ENCODE peak calls at places on chromosomes 11 and 22, in five cellular contexts. One of them, this sample, is unnamed.

GRCh38 chr11:20131744-20132666 is 28.3 kb downstream of the DBX1 start:
- DNase-seq in activated CD8-positive, alpha-beta memory T cell treated with anti-CD3 and anti-CD28 coated beads, Interleukin-2, amount 50 U/mL, for 48 hours: peak; percentile 71
- DNase-seq in thyroid gland: peak; percentile 66
- DNase-seq in hepatic stellate cell: peak; percentile 51
- DNase-seq in HFF-Myc: no peak
- DNase-seq in this sample: no peak

GRCh38 chr11:2864890-2865289 is 20.7 kb downstream of the CDKN1C start:
- DNase-seq in HFF-Myc: no peak
- DNase-seq in hepatic stellate cell: no peak
- DNase-seq in thyroid gland: no peak
- DNase-seq in activated CD8-positive, alpha-beta memory T cell treated with anti-CD3 and anti-CD28 coated beads, Interleukin-2, amount 50 U/mL, for 48 hours: no peak
- DNase-seq in this sample: no peak

GRCh38 chr11:88507771-88508557 is 170.4 kb upstream of the CTSC start:
- DNase-seq in hepatic stellate cell: no peak
- DNase-seq in thyroid gland: no peak
- DNase-seq in activated CD8-positive, alpha-beta memory T cell treated with anti-CD3 and anti-CD28 coated beads, Interleukin-2, amount 50 U/mL, for 48 hours: no peak
- DNase-seq in HFF-Myc: no peak
- DNase-seq in this sample: no peak

GRCh38 chr11:34668583-34669053 is 47.7 kb downstream of the EHF start:
- DNase-seq in activated CD8-positive, alpha-beta memory T cell treated with anti-CD3 and anti-CD28 coated beads, Interleukin-2, amount 50 U/mL, for 48 hours: no peak
- DNase-seq in hepatic stellate cell: no peak
- DNase-seq in thyroid gland: no peak
- DNase-seq in HFF-Myc: no peak
- DNase-seq in this sample: no peak

GRCh38 chr22:46346680-46347405 is 11.3 kb downstream of the TRMU start:
- DNase-seq in HFF-Myc: no peak
- DNase-seq in activated CD8-positive, alpha-beta memory T cell treated with anti-CD3 and anti-CD28 coated beads, Interleukin-2, amount 50 U/mL, for 48 hours: no peak
- DNase-seq in thyroid gland: no peak
- DNase-seq in hepatic stellate cell: no peak
- DNase-seq in this sample: no peak

GRCh38 chr11:70675697-70676374 is 277.5 kb downstream of the CTTN start:
- DNase-seq in activated CD8-positive, alpha-beta memory T cell treated with anti-CD3 and anti-CD28 coated beads, Interleukin-2, amount 50 U/mL, for 48 hours: no peak
- DNase-seq in HFF-Myc: no peak
- DNase-seq in thyroid gland: no peak
- DNase-seq in hepatic stellate cell: peak; percentile 36
- DNase-seq in this sample: no peak

GRCh38 chr22:37354271-37355069 is 72.2 kb downstream of the CYTH4 start:
- DNase-seq in hepatic stellate cell: no peak
- DNase-seq in thyroid gland: no peak
- DNase-seq in activated CD8-positive, alpha-beta memory T cell treated with anti-CD3 and anti-CD28 coated beads, Interleukin-2, amount 50 U/mL, for 48 hours: no peak
- DNase-seq in HFF-Myc: no peak
- DNase-seq in this sample: no peak

GRCh38 chr11:79139900-79140299 is 300.9 kb downstream of the TENM4 start:
- DNase-seq in hepatic stellate cell: no peak
- DNase-seq in HFF-Myc: no peak
- DNase-seq in activated CD8-positive, alpha-beta memory T cell treated with anti-CD3 and anti-CD28 coated beads, Interleukin-2, amount 50 U/mL, for 48 hours: no peak
- DNase-seq in thyroid gland: no peak
- DNase-seq in this sample: no peak

GRCh38 chr11:110076388-110076965 is 16.7 kb upstream of the ZC3H12C start:
- DNase-seq in activated CD8-positive, alpha-beta memory T cell treated with anti-CD3 and anti-CD28 coated beads, Interleukin-2, amount 50 U/mL, for 48 hours: no peak
- DNase-seq in thyroid gland: no peak
- DNase-seq in hepatic stellate cell: no peak
- DNase-seq in HFF-Myc: no peak
- DNase-seq in this sample: no peak

GRCh38 chr11:45320366-45320765 is 34.2 kb upstream of the SYT13 start:
- DNase-seq in hepatic stellate cell: no peak
- DNase-seq in HFF-Myc: no peak
- DNase-seq in thyroid gland: no peak
- DNase-seq in activated CD8-positive, alpha-beta memory T cell treated with anti-CD3 and anti-CD28 coated beads, Interleukin-2, amount 50 U/mL, for 48 hours: no peak
- DNase-seq in this sample: no peak

GRCh38 chr11:843818-844692 is 1.4 kb downstream of the TSPAN4 start:
- DNase-seq in hepatic stellate cell: peak; percentile 97
- DNase-seq in thyroid gland: peak; percentile 96
- DNase-seq in HFF-Myc: peak; percentile 91
- DNase-seq in activated CD8-positive, alpha-beta memory T cell treated with anti-CD3 and anti-CD28 coated beads, Interleukin-2, amount 50 U/mL, for 48 hours: peak; percentile 64
- DNase-seq in this sample: peak; percentile 77

GRCh38 chr11:56271092-56271491 is 2.9 kb upstream of the OR5T1 start:
- DNase-seq in thyroid gland: no peak
- DNase-seq in HFF-Myc: no peak
- DNase-seq in activated CD8-positive, alpha-beta memory T cell treated with anti-CD3 and anti-CD28 coated beads, Interleukin-2, amount 50 U/mL, for 48 hours: no peak
- DNase-seq in hepatic stellate cell: no peak
- DNase-seq in this sample: no peak

GRCh38 chr22:21448627-21449416 is 18.4 kb upstream of the TMEM191C start:
- DNase-seq in hepatic stellate cell: no peak
- DNase-seq in thyroid gland: peak; percentile 76
- DNase-seq in activated CD8-positive, alpha-beta memory T cell treated with anti-CD3 and anti-CD28 coated beads, Interleukin-2, amount 50 U/mL, for 48 hours: peak; percentile 25
- DNase-seq in HFF-Myc: no peak
- DNase-seq in this sample: no peak

GRCh38 chr11:127157225-127157624 is 156.7 kb upstream of the KIRREL3 start:
- DNase-seq in thyroid gland: no peak
- DNase-seq in hepatic stellate cell: no peak
- DNase-seq in HFF-Myc: no peak
- DNase-seq in activated CD8-positive, alpha-beta memory T cell treated with anti-CD3 and anti-CD28 coated beads, Interleukin-2, amount 50 U/mL, for 48 hours: no peak
- DNase-seq in this sample: no peak

GRCh38 chr11:1563149-1563638 is 8.9 kb downstream of the DUSP8 start:
- DNase-seq in activated CD8-positive, alpha-beta memory T cell treated with anti-CD3 and anti-CD28 coated beads, Interleukin-2, amount 50 U/mL, for 48 hours: no peak
- DNase-seq in hepatic stellate cell: no peak
- DNase-seq in thyroid gland: no peak
- DNase-seq in HFF-Myc: no peak
- DNase-seq in this sample: no peak

GRCh38 chr11:13260963-13261599 is 16.5 kb upstream of the BMAL1 start:
- DNase-seq in thyroid gland: peak; percentile 6
- DNase-seq in activated CD8-positive, alpha-beta memory T cell treated with anti-CD3 and anti-CD28 coated beads, Interleukin-2, amount 50 U/mL, for 48 hours: no peak
- DNase-seq in HFF-Myc: no peak
- DNase-seq in hepatic stellate cell: no peak
- DNase-seq in this sample: no peak

GRCh38 chr22:20533095-20533878 is 25.9 kb downstream of the MED15 start:
- DNase-seq in hepatic stellate cell: no peak
- DNase-seq in HFF-Myc: no peak
- DNase-seq in thyroid gland: no peak
- DNase-seq in activated CD8-positive, alpha-beta memory T cell treated with anti-CD3 and anti-CD28 coated beads, Interleukin-2, amount 50 U/mL, for 48 hours: no peak
- DNase-seq in this sample: no peak

GRCh38 chr22:19411690-19412045 is 19.9 kb downstream of the HIRA start:
- DNase-seq in activated CD8-positive, alpha-beta memory T cell treated with anti-CD3 and anti-CD28 coated beads, Interleukin-2, amount 50 U/mL, for 48 hours: no peak
- DNase-seq in thyroid gland: peak; percentile 83
- DNase-seq in hepatic stellate cell: no peak
- DNase-seq in HFF-Myc: no peak
- DNase-seq in this sample: no peak

GRCh38 chr11:119804698-119805097 is 75.7 kb upstream of the NECTIN1 start:
- DNase-seq in hepatic stellate cell: no peak
- DNase-seq in thyroid gland: no peak
- DNase-seq in HFF-Myc: no peak
- DNase-seq in activated CD8-positive, alpha-beta memory T cell treated with anti-CD3 and anti-CD28 coated beads, Interleukin-2, amount 50 U/mL, for 48 hours: no peak
- DNase-seq in this sample: no peak

GRCh38 chr11:119426142-119426541 is 3.2 kb upstream of the THY1 start:
- DNase-seq in HFF-Myc: no peak
- DNase-seq in activated CD8-positive, alpha-beta memory T cell treated with anti-CD3 and anti-CD28 coated beads, Interleukin-2, amount 50 U/mL, for 48 hours: no peak
- DNase-seq in hepatic stellate cell: no peak
- DNase-seq in thyroid gland: no peak
- DNase-seq in this sample: no peak

GRCh38 chr11:72787262-72788104 is 6.4 kb downstream of the STARD10 start:
- DNase-seq in activated CD8-positive, alpha-beta memory T cell treated with anti-CD3 and anti-CD28 coated beads, Interleukin-2, amount 50 U/mL, for 48 hours: no peak
- DNase-seq in HFF-Myc: no peak
- DNase-seq in hepatic stellate cell: no peak
- DNase-seq in thyroid gland: peak; percentile 69
- DNase-seq in this sample: no peak

GRCh38 chr11:81420668-81421550 is 1312.8 kb downstream of the FAM181B start:
- DNase-seq in activated CD8-positive, alpha-beta memory T cell treated with anti-CD3 and anti-CD28 coated beads, Interleukin-2, amount 50 U/mL, for 48 hours: no peak
- DNase-seq in thyroid gland: no peak
- DNase-seq in hepatic stellate cell: no peak
- DNase-seq in HFF-Myc: no peak
- DNase-seq in this sample: no peak

GRCh38 chr11:46375392-46376101 is 5.9 kb upstream of the MDK start:
- DNase-seq in activated CD8-positive, alpha-beta memory T cell treated with anti-CD3 and anti-CD28 coated beads, Interleukin-2, amount 50 U/mL, for 48 hours: no peak
- DNase-seq in HFF-Myc: no peak
- DNase-seq in hepatic stellate cell: no peak
- DNase-seq in thyroid gland: no peak
- DNase-seq in this sample: no peak

GRCh38 chr11:57637626-57638004 is 12.1 kb downstream of the YPEL4 start:
- DNase-seq in HFF-Myc: no peak
- DNase-seq in thyroid gland: no peak
- DNase-seq in activated CD8-positive, alpha-beta memory T cell treated with anti-CD3 and anti-CD28 coated beads, Interleukin-2, amount 50 U/mL, for 48 hours: no peak
- DNase-seq in hepatic stellate cell: no peak
- DNase-seq in this sample: no peak

GRCh38 chr11:37657645-37658044 is 1059.6 kb upstream of the RAG2 start:
- DNase-seq in hepatic stellate cell: no peak
- DNase-seq in HFF-Myc: peak; percentile 1
- DNase-seq in thyroid gland: no peak
- DNase-seq in activated CD8-positive, alpha-beta memory T cell treated with anti-CD3 and anti-CD28 coated beads, Interleukin-2, amount 50 U/mL, for 48 hours: no peak
- DNase-seq in this sample: no peak

GRCh38 chr11:45511566-45511965 is 153.9 kb downstream of the CHST1 start:
- DNase-seq in activated CD8-positive, alpha-beta memory T cell treated with anti-CD3 and anti-CD28 coated beads, Interleukin-2, amount 50 U/mL, for 48 hours: no peak
- DNase-seq in hepatic stellate cell: no peak
- DNase-seq in thyroid gland: no peak
- DNase-seq in HFF-Myc: no peak
- DNase-seq in this sample: no peak

GRCh38 chr22:46111645-46112306 is 38.5 kb upstream of the PPARA start:
- DNase-seq in hepatic stellate cell: no peak
- DNase-seq in activated CD8-positive, alpha-beta memory T cell treated with anti-CD3 and anti-CD28 coated beads, Interleukin-2, amount 50 U/mL, for 48 hours: no peak
- DNase-seq in thyroid gland: no peak
- DNase-seq in HFF-Myc: no peak
- DNase-seq in this sample: no peak

GRCh38 chr11:65856689-65857499 is 1.1 kb downstream of the CFL1 start:
- DNase-seq in HFF-Myc: no peak
- DNase-seq in thyroid gland: peak; percentile 85
- DNase-seq in activated CD8-positive, alpha-beta memory T cell treated with anti-CD3 and anti-CD28 coated beads, Interleukin-2, amount 50 U/mL, for 48 hours: peak; percentile 90
- DNase-seq in hepatic stellate cell: peak; percentile 78
- DNase-seq in this sample: no peak

GRCh38 chr11:69682681-69683326 is 7.7 kb upstream of the LTO1 start:
- DNase-seq in HFF-Myc: no peak
- DNase-seq in activated CD8-positive, alpha-beta memory T cell treated with anti-CD3 and anti-CD28 coated beads, Interleukin-2, amount 50 U/mL, for 48 hours: no peak
- DNase-seq in hepatic stellate cell: no peak
- DNase-seq in thyroid gland: no peak
- DNase-seq in this sample: no peak

GRCh38 chr11:78350646-78351165 is 66.9 kb downstream of the GAB2 start:
- DNase-seq in activated CD8-positive, alpha-beta memory T cell treated with anti-CD3 and anti-CD28 coated beads, Interleukin-2, amount 50 U/mL, for 48 hours: no peak
- DNase-seq in thyroid gland: peak; percentile 15
- DNase-seq in hepatic stellate cell: no peak
- DNase-seq in HFF-Myc: no peak
- DNase-seq in this sample: no peak

GRCh38 chr11:111540114-111540920 is at the start of gene LAYN:
- DNase-seq in thyroid gland: peak; percentile 68
- DNase-seq in hepatic stellate cell: peak; percentile 82
- DNase-seq in HFF-Myc: no peak
- DNase-seq in activated CD8-positive, alpha-beta memory T cell treated with anti-CD3 and anti-CD28 coated beads, Interleukin-2, amount 50 U/mL, for 48 hours: peak; percentile 72
- DNase-seq in this sample: no peak

GRCh38 chr11:123544631-123545375 is 109.6 kb downstream of the SCN3B start:
- DNase-seq in HFF-Myc: no peak
- DNase-seq in thyroid gland: peak; percentile 17
- DNase-seq in hepatic stellate cell: no peak
- DNase-seq in activated CD8-positive, alpha-beta memory T cell treated with anti-CD3 and anti-CD28 coated beads, Interleukin-2, amount 50 U/mL, for 48 hours: no peak
- DNase-seq in this sample: no peak

GRCh38 chr11:127255239-127255638 is 254.7 kb upstream of the KIRREL3 start:
- DNase-seq in hepatic stellate cell: no peak
- DNase-seq in activated CD8-positive, alpha-beta memory T cell treated with anti-CD3 and anti-CD28 coated beads, Interleukin-2, amount 50 U/mL, for 48 hours: no peak
- DNase-seq in HFF-Myc: no peak
- DNase-seq in thyroid gland: no peak
- DNase-seq in this sample: no peak

GRCh38 chr22:24426859-24427499 is 420 bp upstream of the ADORA2A start:
- DNase-seq in activated CD8-positive, alpha-beta memory T cell treated with anti-CD3 and anti-CD28 coated beads, Interleukin-2, amount 50 U/mL, for 48 hours: no peak
- DNase-seq in thyroid gland: no peak
- DNase-seq in HFF-Myc: no peak
- DNase-seq in hepatic stellate cell: no peak
- DNase-seq in this sample: no peak

GRCh38 chr22:31605851-31606585 is 56.0 kb downstream of the PISD start:
- DNase-seq in thyroid gland: no peak
- DNase-seq in activated CD8-positive, alpha-beta memory T cell treated with anti-CD3 and anti-CD28 coated beads, Interleukin-2, amount 50 U/mL, for 48 hours: no peak
- DNase-seq in HFF-Myc: no peak
- DNase-seq in hepatic stellate cell: no peak
- DNase-seq in this sample: no peak

GRCh38 chr22:41445171-41446056 is 1.2 kb downstream of the TOB2 start:
- DNase-seq in thyroid gland: peak; percentile 74
- DNase-seq in HFF-Myc: no peak
- DNase-seq in activated CD8-positive, alpha-beta memory T cell treated with anti-CD3 and anti-CD28 coated beads, Interleukin-2, amount 50 U/mL, for 48 hours: peak; percentile 63
- DNase-seq in hepatic stellate cell: no peak
- DNase-seq in this sample: no peak